ENCODE peak calls at places on chromosome 10, in six cellular contexts. O is astrocyte of the spinal cord, U is transverse colon, L is fibroblast of villous mesenchyme, C is RWPE2, J is A673. Z is an unnamed sample.

GRCh38 chr10:72697711-72698110 is 5.8 kb downstream of the MCU start:
- DNase-seq in O (no peak), U (no peak), L (peak; percentile 41), C (no peak), J (no peak), Z (peak; percentile 40)

GRCh38 chr10:72685264-72685921 is 6.5 kb upstream of the MCU start:
- DNase-seq in O (no peak), U (peak; percentile 61), L (no peak), C (no peak), J (no peak), Z (no peak)

GRCh38 chr10:71505366-71505760 is 108.6 kb downstream of the CDH23 start:
- DNase-seq in O (no peak), U (no peak), L (no peak), C (peak; percentile 32), J (no peak), Z (no peak)

GRCh38 chr10:90289037-90289436 is 568.8 kb downstream of the HTR7 start:
- DNase-seq in O (peak; percentile 64), U (no peak), L (peak; percentile 44), C (no peak), J (no peak), Z (peak; percentile 40)

GRCh38 chr10:125161570-125162139 is 1.3 kb upstream of the CTBP2 start:
- DNase-seq in O (peak; percentile 61), U (no peak), L (no peak), C (no peak), J (no peak), Z (peak; percentile 59)

GRCh38 chr10:43254199-43254730 is 12.6 kb downstream of the RASGEF1A start:
- DNase-seq in O (no peak), U (no peak), L (no peak), C (peak; percentile 51), J (no peak), Z (no peak)

GRCh38 chr10:21052709-21053104 is 155.6 kb upstream of the NEBL start:
- DNase-seq in O (no peak), U (no peak), L (no peak), C (no peak), J (no peak), Z (no peak)

GRCh38 chr10:133198621-133199487 is 31.2 kb upstream of the UTF1 start:
- DNase-seq in O (no peak), U (no peak), L (no peak), C (no peak), J (no peak), Z (no peak)

GRCh38 chr10:62779487-62780248 is 24.9 kb upstream of the ADO start:
- DNase-seq in O (no peak), U (peak; percentile 61), L (no peak), C (no peak), J (peak; percentile 38), Z (peak; percentile 75)

GRCh38 chr10:34489973-34490372 is 325.1 kb downstream of the PARD3 start:
- DNase-seq in O (peak; percentile 74), U (no peak), L (peak; percentile 59), C (no peak), J (peak; percentile 14), Z (peak; percentile 69)

DNA sequence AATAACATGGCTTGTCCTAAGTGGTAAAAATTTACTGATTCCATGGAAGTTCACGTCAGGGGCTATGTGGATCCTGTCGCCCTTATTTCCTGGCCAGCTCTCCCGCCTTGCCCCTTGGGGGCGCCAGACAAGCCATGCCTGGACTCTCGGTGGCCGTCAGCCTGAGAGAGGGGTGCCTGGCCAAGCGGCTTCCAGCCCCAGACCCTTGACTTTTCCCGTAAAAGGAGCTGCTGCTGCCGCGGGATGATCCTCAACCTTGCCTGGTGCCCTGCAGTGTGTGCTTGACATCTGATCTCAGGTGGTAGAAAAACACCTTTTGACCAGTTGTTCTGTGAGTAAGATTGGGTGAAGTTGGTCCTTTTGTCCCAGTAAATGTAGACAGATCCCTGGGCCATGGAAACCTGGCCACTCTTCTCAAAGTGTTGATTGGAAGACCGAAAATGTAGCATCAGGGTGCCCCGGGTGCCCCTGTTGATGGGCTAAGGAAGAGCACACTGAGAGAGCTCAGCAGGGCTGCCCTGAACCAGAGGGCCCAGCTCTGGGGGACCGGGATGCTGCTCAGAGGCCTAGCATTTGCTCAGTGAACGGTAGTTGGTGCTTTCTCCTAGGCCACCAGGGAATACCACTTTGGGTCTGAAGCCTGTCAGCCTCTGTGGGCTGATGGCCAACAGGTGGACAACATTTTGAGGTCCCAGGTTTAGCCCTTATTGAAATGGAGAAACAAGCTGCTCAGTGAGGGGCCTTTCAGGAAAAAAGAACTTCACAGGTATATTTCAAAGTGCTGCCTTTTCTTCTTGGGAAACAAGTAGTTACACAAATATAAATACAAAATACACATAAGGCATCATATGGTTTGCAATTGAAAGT is 162.5 kb downstream of the LRMDA start:
- DNase-seq in O (no peak), U (no peak), L (no peak), C (no peak), J (no peak), Z (no peak)
- TF ChIP-seq CTCF in O (peak; percentile 31), U (no peak), L (no peak), C (no peak), J (peak; percentile 52), Z (peak; percentile 20)

GRCh38 chr10:64039208-64039607 is 518.0 kb downstream of the REEP3 start:
- DNase-seq in O (no peak), U (no peak), L (no peak), C (no peak), J (no peak), Z (no peak)

GRCh38 chr10:64044098-64044497 is 522.9 kb downstream of the REEP3 start:
- DNase-seq in O (no peak), U (no peak), L (no peak), C (no peak), J (no peak), Z (no peak)

GRCh38 chr10:64038097-64038496 is 516.9 kb downstream of the REEP3 start:
- DNase-seq in O (no peak), U (no peak), L (no peak), C (no peak), J (no peak), Z (no peak)

GRCh38 chr10:64041989-64042490 is 520.8 kb downstream of the REEP3 start:
- DNase-seq in O (no peak), U (no peak), L (no peak), C (no peak), J (no peak), Z (no peak)

DNA sequence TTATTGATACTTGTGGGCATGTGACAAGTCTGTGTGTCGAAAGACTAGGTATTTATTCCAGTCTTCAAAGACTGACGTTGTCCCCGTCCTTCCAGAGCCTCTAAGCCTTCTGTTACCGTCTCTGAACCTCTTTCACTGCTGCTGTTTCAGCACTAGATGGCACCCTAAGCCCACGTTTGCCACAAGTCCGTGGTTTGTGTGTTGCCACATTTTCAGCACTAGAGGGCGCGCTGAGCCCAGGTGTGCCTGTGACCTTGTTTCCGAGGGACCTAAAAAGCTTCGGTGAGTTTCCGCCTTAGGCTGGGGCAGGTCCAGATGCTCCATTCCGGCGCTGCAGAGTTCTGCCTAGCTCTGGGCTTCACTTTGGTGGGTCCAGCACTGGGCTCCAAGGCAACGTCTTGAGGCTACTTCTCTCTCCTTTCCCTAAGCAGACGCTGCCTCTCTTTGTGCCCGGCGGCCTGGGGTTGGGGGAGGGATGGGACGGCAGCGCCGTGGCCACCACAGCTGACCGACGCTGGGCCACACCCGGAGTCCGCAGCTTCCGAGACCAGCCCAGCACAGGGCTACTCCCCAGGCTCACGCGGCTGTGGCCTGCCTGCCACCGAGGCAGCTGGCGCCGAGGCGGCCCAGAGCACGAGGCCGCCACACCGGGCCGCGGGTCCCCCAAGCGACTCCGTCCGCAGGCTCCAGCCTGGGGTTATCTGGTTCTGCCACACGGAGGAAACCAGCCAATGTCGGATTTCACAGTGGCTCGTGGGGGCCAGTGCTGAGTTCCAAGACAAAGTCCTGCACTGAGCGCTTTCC is 520.2 kb downstream of the REEP3 start:
- DNase-seq in O (peak; percentile 70), U (peak; percentile 76), L (peak; percentile 70), C (no peak), J (peak; percentile 77), Z (peak; percentile 67)
- H3K4me3 ChIP-seq in O (peak overlapping the region; percentile 21), U (peak overlapping the region; percentile 33), L (peak overlapping the region; percentile 12), C (peak overlapping the region; percentile 18), J (no peak overlapping the region), Z (no peak overlapping the region)

GRCh38 chr10:46026106-46026505 is 4.3 kb downstream of the NCOA4 start:
- DNase-seq in O (no peak), U (no peak), L (no peak), C (no peak), J (no peak), Z (no peak)

GRCh38 chr10:46031648-46032532 is 1.5 kb upstream of the NCOA4 start:
- DNase-seq in O (no peak), U (no peak), L (no peak), C (no peak), J (no peak), Z (no peak)

GRCh38 chr10:46028584-46029570 is 1.5 kb downstream of the NCOA4 start:
- DNase-seq in O (peak; percentile 79), U (peak; percentile 33), L (peak; percentile 78), C (no peak), J (peak; percentile 79), Z (peak; percentile 80)

GRCh38 chr10:46033602-46034011 is 3.2 kb upstream of the NCOA4 start:
- DNase-seq in O (peak; percentile 84), U (no peak), L (peak; percentile 68), C (no peak), J (peak; percentile 15), Z (peak; percentile 83)

GRCh38 chr10:46030091-46030937 is at the start of gene NCOA4:
- DNase-seq in O (peak; percentile 97), U (peak; percentile 98), L (peak; percentile 99), C (peak; percentile 96), J (peak; percentile 97), Z (peak; percentile 99)
- TF ChIP-seq CTCF in O (peak; percentile 72), U (peak; percentile 75), L (peak; percentile 69), C (peak; percentile 78), J (peak; percentile 88), Z (peak; percentile 70)

DNA sequence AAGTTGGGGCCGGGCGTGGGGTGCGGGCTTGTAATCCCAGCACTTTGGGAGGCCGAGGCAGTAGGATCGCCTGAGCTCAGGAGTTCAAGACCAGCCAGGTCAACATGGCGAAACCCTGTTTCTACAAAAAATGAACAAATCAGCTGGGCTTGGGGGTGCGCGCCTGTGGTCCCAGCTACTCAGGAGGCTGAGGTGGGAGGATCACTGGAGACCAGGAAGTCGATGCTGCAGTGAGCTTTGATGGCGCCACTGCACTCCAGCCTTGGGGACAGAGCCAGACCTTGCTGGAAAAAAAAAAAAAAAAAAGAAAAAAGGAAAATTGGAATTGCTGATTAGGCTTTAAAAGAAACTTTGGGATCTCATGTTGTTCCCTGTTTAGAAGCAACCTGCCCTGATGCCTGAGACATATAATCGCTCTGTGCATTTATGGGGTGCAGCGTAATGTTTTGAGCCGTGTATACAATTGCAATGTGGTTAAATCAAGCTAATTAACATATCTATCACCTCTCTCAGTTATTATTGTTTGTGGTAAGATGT is 849 bp downstream of the AKR1E2 start:
- DNase-seq in O (no peak), U (no peak), L (no peak), C (no peak), J (no peak), Z (no peak)
- H3K4me3 ChIP-seq in O (peak overlapping the region; percentile 26), U (peak overlapping the region; percentile 65), L (peak overlapping the region; percentile 60), C (peak overlapping the region; percentile 39), J (peak overlapping the region; percentile 58), Z (peak overlapping the region; percentile 55)

Z was measured in fibroblast of mammary gland.